ENCODE peak calls at places on chromosomes 4 and X, in four cellular contexts. One of them, this sample, is unnamed.

GRCh38 chrX:20500171-20500865 is 233.6 kb upstream of the RPS6KA3 start:
- DNase-seq in WTC11: no peak
- DNase-seq in GM12878: no peak
- DNase-seq in SK-N-SH: no peak
- DNase-seq in this sample: no peak

GRCh38 chr4:110073045-110073845 is 125.2 kb downstream of the ELOVL6 start:
- DNase-seq in WTC11: no peak
- DNase-seq in GM12878: no peak
- DNase-seq in SK-N-SH: peak; percentile 47
- DNase-seq in this sample: no peak

GRCh38 chrX:38018734-38019410 is 12.5 kb downstream of the SYTL5 start:
- DNase-seq in WTC11: no peak
- DNase-seq in GM12878: no peak
- DNase-seq in SK-N-SH: no peak
- DNase-seq in this sample: no peak

GRCh38 chrX:67207912-67208311 is 335.9 kb upstream of the AR start:
- DNase-seq in WTC11: no peak
- DNase-seq in GM12878: no peak
- DNase-seq in SK-N-SH: no peak
- DNase-seq in this sample: no peak

GRCh38 chr4:24778427-24779225 is 16.7 kb upstream of the SOD3 start:
- DNase-seq in WTC11: no peak
- DNase-seq in GM12878: no peak
- DNase-seq in SK-N-SH: no peak
- DNase-seq in this sample: no peak

GRCh38 chr4:111204807-111205206 is 581.9 kb upstream of the PITX2 start:
- DNase-seq in WTC11: no peak
- DNase-seq in GM12878: no peak
- DNase-seq in SK-N-SH: peak; percentile 1
- DNase-seq in this sample: no peak

GRCh38 chr4:110625593-110626292 is 2.9 kb upstream of the PITX2 start:
- DNase-seq in WTC11: no peak
- DNase-seq in GM12878: no peak
- DNase-seq in SK-N-SH: no peak
- DNase-seq in this sample: no peak

GRCh38 chrX:118360429-118361125 is 14.7 kb downstream of the WDR44 start:
- DNase-seq in WTC11: no peak
- DNase-seq in GM12878: no peak
- DNase-seq in SK-N-SH: no peak
- DNase-seq in this sample: no peak

GRCh38 chr4:121053601-121054143 is 18.7 kb downstream of the NDNF start:
- DNase-seq in WTC11: no peak
- DNase-seq in GM12878: no peak
- DNase-seq in SK-N-SH: no peak
- DNase-seq in this sample: no peak

GRCh38 chr4:6989331-6989923 is 53.7 kb upstream of the TADA2B start:
- DNase-seq in WTC11: no peak
- DNase-seq in GM12878: no peak
- DNase-seq in SK-N-SH: no peak
- DNase-seq in this sample: no peak

GRCh38 chr4:112472318-112472717 is 43.7 kb downstream of the NEUROG2 start:
- DNase-seq in WTC11: no peak
- DNase-seq in GM12878: no peak
- DNase-seq in SK-N-SH: no peak
- DNase-seq in this sample: no peak

GRCh38 chrX:31057691-31058090 is 14.2 kb downstream of the FTHL17 start:
- DNase-seq in WTC11: no peak
- DNase-seq in GM12878: no peak
- DNase-seq in SK-N-SH: no peak
- DNase-seq in this sample: no peak

GRCh38 chr4:93719552-93719951 is 109.0 kb upstream of the ATOH1 start:
- DNase-seq in WTC11: no peak
- DNase-seq in GM12878: no peak
- DNase-seq in SK-N-SH: no peak
- DNase-seq in this sample: no peak

GRCh38 chr4:26557164-26557563 is 26.7 kb upstream of the TBC1D19 start:
- DNase-seq in WTC11: no peak
- DNase-seq in GM12878: no peak
- DNase-seq in SK-N-SH: peak; percentile 19
- DNase-seq in this sample: no peak

GRCh38 chrX:131068945-131069719 is 11.0 kb downstream of the ARHGAP36 start:
- DNase-seq in WTC11: peak; percentile 83
- DNase-seq in GM12878: no peak
- DNase-seq in SK-N-SH: peak; percentile 82
- DNase-seq in this sample: peak; percentile 61

GRCh38 chr4:38673109-38673978 is 9.3 kb downstream of the KLF3 start:
- DNase-seq in WTC11: peak; percentile 28
- DNase-seq in GM12878: no peak
- DNase-seq in SK-N-SH: peak; percentile 21
- DNase-seq in this sample: peak; percentile 77

GRCh38 chrX:150238656-150239382 is 124.3 kb upstream of the MAMLD1 start:
- DNase-seq in WTC11: no peak
- DNase-seq in GM12878: no peak
- DNase-seq in SK-N-SH: no peak
- DNase-seq in this sample: no peak

GRCh38 chr4:157363366-157363765 is 142.8 kb downstream of the GRIA2 start:
- DNase-seq in WTC11: no peak
- DNase-seq in GM12878: no peak
- DNase-seq in SK-N-SH: no peak
- DNase-seq in this sample: no peak

GRCh38 chr4:1285151-1285789 is 4.4 kb upstream of the MAEA start:
- DNase-seq in WTC11: no peak
- DNase-seq in GM12878: no peak
- DNase-seq in SK-N-SH: no peak
- DNase-seq in this sample: no peak

GRCh38 chr4:37767546-37767945 is 58.9 kb upstream of the PGM2 start:
- DNase-seq in WTC11: no peak
- DNase-seq in GM12878: no peak
- DNase-seq in SK-N-SH: no peak
- DNase-seq in this sample: no peak

GRCh38 chrX:149682956-149683947 is 28.6 kb upstream of the MAGEA11 start:
- DNase-seq in WTC11: no peak
- DNase-seq in GM12878: no peak
- DNase-seq in SK-N-SH: no peak
- DNase-seq in this sample: no peak

GRCh38 chr4:1472148-1472797 is 66.0 kb upstream of the NKX1-1 start:
- DNase-seq in WTC11: peak; percentile 11
- DNase-seq in GM12878: no peak
- DNase-seq in SK-N-SH: peak; percentile 28
- DNase-seq in this sample: no peak

DNA sequence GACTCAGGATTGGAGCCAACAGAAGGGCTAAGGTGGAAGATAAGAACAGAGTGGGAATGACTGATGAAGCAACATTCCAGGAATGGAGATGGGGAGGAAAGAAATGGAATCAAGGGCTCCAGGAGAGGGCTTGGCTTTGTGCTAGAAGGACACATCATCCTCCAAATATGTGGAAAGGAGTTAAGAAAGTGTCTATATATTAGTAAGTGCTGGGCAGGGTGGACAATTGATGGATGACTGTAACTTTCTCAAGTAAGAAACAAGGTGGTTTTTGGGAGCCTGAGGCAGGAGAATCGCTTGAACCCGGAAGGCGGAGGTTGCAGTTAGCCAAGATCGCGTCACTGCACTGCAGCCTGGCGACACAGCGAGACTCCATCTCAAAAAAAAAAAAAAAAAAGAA is 71.6 kb upstream of the NFKB1 start:
- DNase-seq in WTC11: no peak
- DNase-seq in GM12878: no peak
- DNase-seq in SK-N-SH: no peak
- DNase-seq in this sample: no peak
- TF ChIP-seq USF1 in WTC11: no peak
- TF ChIP-seq USF1 in GM12878: no peak
- TF ChIP-seq USF1 in SK-N-SH: no peak
- TF ChIP-seq USF1 in this sample: no peak

DNA sequence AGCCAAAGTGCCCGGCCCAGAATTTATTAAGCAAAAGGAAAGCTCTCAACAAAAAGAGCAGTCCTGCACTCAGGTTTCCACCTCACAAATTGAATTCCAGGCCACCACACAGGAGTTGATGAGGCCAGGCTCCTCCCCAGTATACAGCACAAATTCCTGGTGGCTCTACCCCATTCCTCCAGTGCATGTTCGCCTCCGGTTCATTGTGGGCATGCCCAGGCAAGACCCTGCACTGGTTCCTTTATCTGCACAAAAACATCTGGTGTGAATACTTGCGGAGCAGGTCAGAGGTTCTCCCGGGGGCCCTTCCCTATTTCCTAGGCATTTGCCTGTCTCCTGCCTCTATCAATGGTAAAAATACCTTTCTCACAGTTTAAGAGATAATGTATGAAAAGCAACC is 195.2 kb upstream of the ANXA10 start:
- DNase-seq in WTC11: peak; percentile 61
- DNase-seq in GM12878: no peak
- DNase-seq in SK-N-SH: peak; percentile 15
- DNase-seq in this sample: no peak
- TF ChIP-seq USF1 in WTC11: no peak
- TF ChIP-seq USF1 in GM12878: no peak
- TF ChIP-seq USF1 in SK-N-SH: no peak
- TF ChIP-seq USF1 in this sample: no peak

DNA sequence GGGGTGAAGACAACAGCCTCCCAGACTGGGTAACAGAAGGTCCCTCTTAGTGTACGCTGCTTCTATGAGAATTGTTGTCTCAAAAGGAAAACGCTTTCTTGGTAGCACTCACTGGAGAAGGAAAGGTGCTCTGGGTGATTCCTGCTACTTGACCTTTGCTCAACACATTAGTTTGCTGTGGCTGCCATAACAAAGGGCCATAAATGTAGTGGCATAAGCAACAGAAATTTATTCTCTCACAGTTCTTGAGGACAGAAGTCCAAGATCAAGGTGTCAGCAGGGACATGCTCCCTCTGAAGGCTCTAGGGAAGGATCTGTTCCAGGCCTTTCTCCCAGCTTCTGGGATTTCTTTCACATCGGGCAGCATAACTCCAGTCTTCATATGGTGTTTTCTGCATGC is 19.0 kb downstream of the HCCS start:
- DNase-seq in WTC11: no peak
- DNase-seq in GM12878: no peak
- DNase-seq in SK-N-SH: no peak
- DNase-seq in this sample: no peak
- TF ChIP-seq USF1 in WTC11: no peak
- TF ChIP-seq USF1 in GM12878: no peak
- TF ChIP-seq USF1 in SK-N-SH: no peak
- TF ChIP-seq USF1 in this sample: no peak

GRCh38 chrX:41333994-41334865 is at the start of gene DDX3X:
- DNase-seq in WTC11: peak; percentile 69
- DNase-seq in GM12878: peak; percentile 44
- DNase-seq in SK-N-SH: peak; percentile 94
- DNase-seq in this sample: peak; percentile 92
- TF ChIP-seq USF1 in WTC11: peak; percentile 49
- TF ChIP-seq USF1 in GM12878: peak; percentile 13
- TF ChIP-seq USF1 in SK-N-SH: no peak
- TF ChIP-seq USF1 in this sample: no peak

This sample was measured in K562.